ENCODE peak calls at places on chromosomes 2 and 18, in five cellular contexts. One of them, this sample, is unnamed.

GRCh38 chr2:6421094-6421493 is 444.6 kb downstream of the CMPK2 start:
- DNase-seq in Peyer's patch: no peak
- DNase-seq in fibroblast of pulmonary artery: no peak
- DNase-seq in skeletal muscle cell: no peak
- DNase-seq in A549: no peak
- DNase-seq in this sample: no peak

GRCh38 chr2:96584017-96584416 is 47.5 kb downstream of the ARID5A start:
- DNase-seq in Peyer's patch: no peak
- DNase-seq in fibroblast of pulmonary artery: peak; percentile 66
- DNase-seq in skeletal muscle cell: no peak
- DNase-seq in A549: no peak
- DNase-seq in this sample: no peak

GRCh38 chr2:15992457-15993231 is 52.3 kb downstream of the MYCN start:
- DNase-seq in Peyer's patch: no peak
- DNase-seq in fibroblast of pulmonary artery: no peak
- DNase-seq in skeletal muscle cell: no peak
- DNase-seq in A549: no peak
- DNase-seq in this sample: no peak

GRCh38 chr2:38432827-38433606 is 55.9 kb upstream of the ATL2 start:
- DNase-seq in Peyer's patch: peak; percentile 58
- DNase-seq in fibroblast of pulmonary artery: peak; percentile 4
- DNase-seq in skeletal muscle cell: no peak
- DNase-seq in A549: no peak
- DNase-seq in this sample: no peak

GRCh38 chr18:62187543-62188378 is 706 bp downstream of the RELCH start:
- DNase-seq in Peyer's patch: peak; percentile 61
- DNase-seq in fibroblast of pulmonary artery: no peak
- DNase-seq in skeletal muscle cell: no peak
- DNase-seq in A549: no peak
- DNase-seq in this sample: peak; percentile 19

GRCh38 chr2:25030702-25031101 is 11.2 kb upstream of the EFR3B start:
- DNase-seq in Peyer's patch: no peak
- DNase-seq in fibroblast of pulmonary artery: peak; percentile 14
- DNase-seq in skeletal muscle cell: no peak
- DNase-seq in A549: no peak
- DNase-seq in this sample: no peak

GRCh38 chr2:46097714-46098480 is 199.3 kb upstream of the EPAS1 start:
- DNase-seq in Peyer's patch: no peak
- DNase-seq in fibroblast of pulmonary artery: peak; percentile 100
- DNase-seq in skeletal muscle cell: peak; percentile 93
- DNase-seq in A549: peak; percentile 76
- DNase-seq in this sample: no peak

GRCh38 chr18:23020555-23021294 is 87.6 kb downstream of the RBBP8 start:
- DNase-seq in Peyer's patch: no peak
- DNase-seq in fibroblast of pulmonary artery: no peak
- DNase-seq in skeletal muscle cell: no peak
- DNase-seq in A549: no peak
- DNase-seq in this sample: no peak

GRCh38 chr18:58272209-58272608 is 228.2 kb downstream of the NEDD4L start:
- DNase-seq in Peyer's patch: no peak
- DNase-seq in fibroblast of pulmonary artery: no peak
- DNase-seq in skeletal muscle cell: no peak
- DNase-seq in A549: no peak
- DNase-seq in this sample: no peak

GRCh38 chr18:58268849-58269248 is 224.8 kb downstream of the NEDD4L start:
- DNase-seq in Peyer's patch: no peak
- DNase-seq in fibroblast of pulmonary artery: peak; percentile 69
- DNase-seq in skeletal muscle cell: no peak
- DNase-seq in A549: peak; percentile 12
- DNase-seq in this sample: no peak

GRCh38 chr18:58271770-58272169 is 227.7 kb downstream of the NEDD4L start:
- DNase-seq in Peyer's patch: no peak
- DNase-seq in fibroblast of pulmonary artery: no peak
- DNase-seq in skeletal muscle cell: no peak
- DNase-seq in A549: no peak
- DNase-seq in this sample: no peak

GRCh38 chr18:58270396-58270795 is 226.4 kb downstream of the NEDD4L start:
- DNase-seq in Peyer's patch: no peak
- DNase-seq in fibroblast of pulmonary artery: no peak
- DNase-seq in skeletal muscle cell: no peak
- DNase-seq in A549: no peak
- DNase-seq in this sample: no peak

DNA sequence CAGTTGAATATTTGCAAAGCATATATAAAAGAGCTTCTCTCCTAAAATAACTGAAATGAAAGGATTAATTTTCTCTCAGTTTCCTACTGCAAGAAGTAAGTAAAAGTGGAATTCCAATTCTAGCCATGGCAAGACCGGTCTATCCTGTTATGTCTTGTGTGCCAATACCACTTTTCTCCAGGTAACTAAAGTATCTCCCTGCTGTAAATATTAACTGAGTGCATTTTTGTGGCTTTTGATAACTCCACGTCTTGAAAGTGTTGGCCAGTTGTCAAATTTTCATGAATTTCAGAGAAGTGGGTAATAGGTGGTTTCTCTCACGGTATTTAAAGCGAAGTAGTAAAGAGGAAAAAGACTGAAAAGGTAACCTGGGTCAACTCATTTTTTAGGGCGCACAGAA is 225.9 kb downstream of the NEDD4L start:
- DNase-seq in Peyer's patch: no peak
- DNase-seq in fibroblast of pulmonary artery: no peak
- DNase-seq in skeletal muscle cell: no peak
- DNase-seq in A549: no peak
- DNase-seq in this sample: no peak
- H3K4me3 ChIP-seq in Peyer's patch: no peak overlapping the region
- H3K4me3 ChIP-seq in fibroblast of pulmonary artery: no peak overlapping the region
- H3K4me3 ChIP-seq in skeletal muscle cell: no peak overlapping the region
- H3K4me3 ChIP-seq in A549: no peak overlapping the region
- H3K4me3 ChIP-seq in this sample: no peak overlapping the region

DNA sequence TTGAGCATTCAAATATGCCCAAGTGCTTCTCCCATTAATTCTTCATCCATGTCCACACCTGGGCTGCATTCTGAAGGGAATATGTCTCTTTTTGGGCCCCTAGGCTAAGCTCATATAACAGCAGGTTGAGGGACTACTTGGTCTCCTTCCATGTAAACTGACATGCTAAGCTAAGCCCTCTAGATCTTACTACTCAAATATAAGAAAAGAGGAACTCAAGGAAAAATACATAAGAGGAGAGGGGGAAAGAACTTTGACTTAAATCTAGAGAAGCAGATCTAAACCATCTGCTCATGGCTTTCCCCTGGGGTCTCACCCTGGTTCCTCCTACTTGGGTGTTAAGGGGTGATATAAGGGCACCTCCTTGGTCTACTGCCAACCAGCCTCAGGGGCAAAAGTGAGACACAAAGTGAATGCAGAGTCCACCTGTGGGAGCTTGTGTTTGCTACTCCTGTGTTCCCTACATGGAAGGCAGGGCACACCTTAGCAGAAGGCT is 19.8 kb upstream of the NFU1 start:
- DNase-seq in Peyer's patch: no peak
- DNase-seq in fibroblast of pulmonary artery: no peak
- DNase-seq in skeletal muscle cell: no peak
- DNase-seq in A549: no peak
- DNase-seq in this sample: no peak
- H3K4me3 ChIP-seq in Peyer's patch: no peak overlapping the region
- H3K4me3 ChIP-seq in fibroblast of pulmonary artery: no peak overlapping the region
- H3K4me3 ChIP-seq in skeletal muscle cell: no peak overlapping the region
- H3K4me3 ChIP-seq in A549: no peak overlapping the region
- H3K4me3 ChIP-seq in this sample: no peak overlapping the region

GRCh38 chr18:39799010-39799409 is 2156.0 kb upstream of the PIK3C3 start:
- DNase-seq in Peyer's patch: no peak
- DNase-seq in fibroblast of pulmonary artery: peak; percentile 40
- DNase-seq in skeletal muscle cell: no peak
- DNase-seq in A549: peak; percentile 2
- DNase-seq in this sample: no peak
- H3K4me3 ChIP-seq in Peyer's patch: peak overlapping the region; percentile 52
- H3K4me3 ChIP-seq in fibroblast of pulmonary artery: peak overlapping the region; percentile 73
- H3K4me3 ChIP-seq in skeletal muscle cell: no peak overlapping the region
- H3K4me3 ChIP-seq in A549: peak overlapping the region; percentile 75
- H3K4me3 ChIP-seq in this sample: no peak overlapping the region

DNA sequence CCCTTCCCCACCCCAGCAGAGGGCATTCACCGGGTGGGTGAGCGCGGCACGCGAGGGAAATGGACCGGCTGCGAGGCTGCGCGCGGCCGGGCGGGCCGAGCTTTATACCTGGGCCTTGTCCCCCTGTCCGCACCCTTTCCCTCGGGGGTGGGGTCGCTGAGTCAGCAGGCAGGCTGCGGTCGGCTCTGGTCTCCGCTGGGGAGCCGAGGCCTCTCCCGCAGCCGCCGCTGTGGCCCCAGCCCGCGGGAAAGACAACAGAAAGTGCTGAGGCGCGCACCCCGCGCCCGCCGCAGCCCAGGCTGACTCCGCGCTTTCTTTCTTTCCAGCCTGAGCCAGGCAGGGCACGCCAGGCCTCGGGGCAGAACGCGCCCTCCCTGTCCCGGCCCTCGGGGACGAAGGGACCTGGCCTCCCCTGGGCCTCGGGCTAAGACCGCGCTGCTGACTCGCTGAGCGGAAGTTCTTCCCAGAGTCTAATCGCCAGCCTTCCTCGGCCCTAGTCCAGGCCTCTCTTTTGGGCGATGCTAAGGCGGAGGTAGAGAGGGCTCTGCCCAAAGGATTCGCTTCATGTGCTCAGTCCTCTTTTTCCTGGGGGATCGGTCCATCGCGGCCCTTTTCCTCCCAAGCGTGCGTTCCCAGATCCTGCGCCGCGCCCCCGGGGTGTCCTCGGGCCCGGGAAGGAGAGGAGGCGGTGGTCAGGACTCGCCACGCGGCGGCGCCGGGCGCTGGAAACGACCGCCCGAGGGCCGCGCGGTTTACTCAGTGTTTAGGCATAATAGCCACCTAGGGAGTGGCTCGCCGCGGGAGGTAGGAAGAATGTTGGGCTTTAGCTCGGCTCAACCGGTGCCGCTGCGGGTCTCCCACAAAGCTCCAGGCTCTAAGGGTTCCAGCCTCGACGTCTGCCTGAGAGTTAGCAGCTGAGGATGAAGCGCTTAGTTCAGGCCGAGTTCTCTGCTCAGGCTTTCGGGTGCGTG is at the start of gene CRYBA2:
- DNase-seq in Peyer's patch: no peak
- DNase-seq in fibroblast of pulmonary artery: peak; percentile 7
- DNase-seq in skeletal muscle cell: no peak
- DNase-seq in A549: no peak
- DNase-seq in this sample: no peak
- H3K4me3 ChIP-seq in Peyer's patch: peak within 1 kb of the TSS; percentile 48
- H3K4me3 ChIP-seq in fibroblast of pulmonary artery: peak within 1 kb of the TSS; percentile 17
- H3K4me3 ChIP-seq in skeletal muscle cell: peak within 1 kb of the TSS; percentile 42
- H3K4me3 ChIP-seq in A549: no peak within 1 kb of the TSS
- H3K4me3 ChIP-seq in this sample: no peak within 1 kb of the TSS

DNA sequence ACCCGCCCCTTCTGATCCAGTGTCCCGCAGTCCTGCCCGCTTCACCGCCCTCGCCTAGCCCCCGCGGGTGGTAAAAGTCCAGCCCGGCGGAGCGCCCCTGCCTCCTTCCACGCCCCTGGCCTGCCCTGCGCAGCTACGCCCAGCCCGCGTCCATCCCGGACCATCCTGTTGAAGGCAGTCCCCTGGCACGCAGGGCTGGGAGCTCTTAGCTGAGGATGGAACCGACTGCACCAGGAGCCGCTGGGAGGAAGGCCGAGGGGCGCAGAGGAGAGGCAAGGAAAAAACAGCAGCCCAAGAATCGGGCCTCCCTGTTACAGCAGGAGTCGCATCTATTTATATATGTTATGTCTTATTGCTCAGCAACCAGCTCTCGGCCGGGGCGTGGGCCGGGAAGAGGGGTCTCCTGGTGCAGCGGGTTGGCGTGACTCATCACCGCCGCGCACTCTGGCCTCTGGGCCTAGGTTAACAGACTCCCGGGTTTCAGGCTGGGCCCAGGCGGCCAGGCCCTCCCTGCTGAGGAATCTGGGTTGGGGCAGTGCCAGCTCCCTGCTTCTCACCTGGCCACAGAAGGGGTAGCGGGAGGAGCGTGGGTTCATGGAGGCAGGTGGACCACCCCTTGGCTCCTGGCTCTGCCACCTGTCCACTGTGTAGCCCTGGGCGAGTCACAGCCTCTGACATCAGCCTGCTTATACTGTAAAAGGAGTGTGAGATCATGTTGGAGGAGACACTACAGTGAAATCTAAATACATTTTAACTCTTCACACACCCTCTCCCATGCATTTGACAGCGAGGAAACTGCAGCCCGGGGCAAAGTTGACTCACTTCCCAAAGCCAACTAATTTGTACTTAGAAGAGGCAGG is 13.4 kb upstream of the MAP3K2 start:
- DNase-seq in Peyer's patch: peak; percentile 96
- DNase-seq in fibroblast of pulmonary artery: peak; percentile 44
- DNase-seq in skeletal muscle cell: no peak
- DNase-seq in A549: peak; percentile 55
- DNase-seq in this sample: no peak
- H3K4me3 ChIP-seq in Peyer's patch: peak overlapping the region; percentile 38
- H3K4me3 ChIP-seq in fibroblast of pulmonary artery: no peak overlapping the region
- H3K4me3 ChIP-seq in skeletal muscle cell: no peak overlapping the region
- H3K4me3 ChIP-seq in A549: no peak overlapping the region
- H3K4me3 ChIP-seq in this sample: no peak overlapping the region

DNA sequence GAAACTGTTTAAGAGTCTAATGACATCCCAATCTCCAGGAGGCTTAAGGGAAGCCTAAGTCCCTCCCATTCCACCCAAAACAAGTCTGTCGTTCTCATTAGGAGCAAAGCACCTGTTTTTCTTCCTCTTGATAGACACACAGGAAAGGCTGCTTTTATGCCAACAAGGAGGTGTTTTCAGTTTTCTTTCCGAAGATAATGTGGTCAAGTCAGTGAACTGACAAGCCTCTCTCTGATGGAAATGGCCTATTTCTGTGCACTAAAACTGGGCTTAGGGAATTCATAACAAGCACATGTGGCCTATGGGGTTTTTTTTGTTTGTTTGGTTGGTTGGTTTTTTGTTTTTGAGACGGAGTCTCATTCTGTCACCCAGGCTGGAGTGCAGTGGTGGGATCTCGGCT is 36.2 kb downstream of the FBLN7 start:
- DNase-seq in Peyer's patch: no peak
- DNase-seq in fibroblast of pulmonary artery: no peak
- DNase-seq in skeletal muscle cell: no peak
- DNase-seq in A549: no peak
- DNase-seq in this sample: no peak
- H3K4me3 ChIP-seq in Peyer's patch: no peak overlapping the region
- H3K4me3 ChIP-seq in fibroblast of pulmonary artery: no peak overlapping the region
- H3K4me3 ChIP-seq in skeletal muscle cell: no peak overlapping the region
- H3K4me3 ChIP-seq in A549: no peak overlapping the region
- H3K4me3 ChIP-seq in this sample: no peak overlapping the region

DNA sequence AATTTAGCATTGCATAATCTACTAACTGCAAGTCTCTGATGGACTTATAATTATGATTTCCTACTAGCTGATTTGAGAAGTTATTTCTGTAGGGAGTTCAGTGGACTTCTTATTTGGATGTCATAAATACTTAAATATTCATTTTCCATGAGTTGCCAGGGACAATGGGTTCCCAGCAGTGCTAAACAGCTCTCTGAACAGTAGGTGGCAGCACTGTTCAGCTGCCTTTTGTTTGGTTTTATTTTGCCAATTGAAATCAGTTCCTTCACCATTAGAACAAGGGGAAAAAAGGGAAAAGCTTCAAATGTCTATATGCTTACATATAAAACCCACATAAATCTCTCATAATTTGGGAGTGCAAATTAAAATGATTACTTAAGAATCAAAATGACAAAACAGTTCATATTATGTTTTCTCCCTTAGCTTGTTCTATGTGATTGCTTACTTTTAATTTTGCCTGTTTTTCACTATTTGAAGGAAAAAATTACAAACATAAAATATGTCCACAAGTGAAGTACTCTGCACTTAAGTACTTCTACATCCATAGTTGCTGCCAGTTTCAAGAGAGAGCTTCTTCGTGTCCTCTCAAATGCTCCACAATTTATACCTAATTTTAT is 898.9 kb downstream of the CPS1 start:
- DNase-seq in Peyer's patch: no peak
- DNase-seq in fibroblast of pulmonary artery: peak; percentile 70
- DNase-seq in skeletal muscle cell: no peak
- DNase-seq in A549: peak; percentile 14
- DNase-seq in this sample: no peak
- H3K4me3 ChIP-seq in Peyer's patch: no peak overlapping the region
- H3K4me3 ChIP-seq in fibroblast of pulmonary artery: no peak overlapping the region
- H3K4me3 ChIP-seq in skeletal muscle cell: no peak overlapping the region
- H3K4me3 ChIP-seq in A549: no peak overlapping the region
- H3K4me3 ChIP-seq in this sample: no peak overlapping the region